ENCODE peak calls at places on chromosome 4, in seven cellular contexts. H is BE2C, S is posterior vena cava, G is GM12865, X is NCI-H2029 treated with DMSO at 0.1 percent for 48 hours, F is WTC11, M is islet precursor cell. Y is an unnamed sample.

GRCh38 chr4:14607001-14607400 is 395.3 kb upstream of the CPEB2 start:
- DNase-seq in H (no peak), S (no peak), G (no peak), X (no peak), F (no peak), M (no peak), Y (no peak)

GRCh38 chr4:74456056-74456744 is 11.3 kb downstream of the AREG start:
- DNase-seq in H (no peak), S (no peak), G (no peak), X (no peak), F (no peak), M (no peak), Y (no peak)

GRCh38 chr4:74619931-74620702 is 174.2 kb downstream of the BTC start:
- DNase-seq in H (no peak), S (no peak), G (no peak), X (peak), F (no peak), M (no peak), Y (no peak)

GRCh38 chr4:17309567-17310268 is 202.2 kb downstream of the QDPR start:
- DNase-seq in H (no peak), S (no peak), G (peak), X (no peak), F (no peak), M (no peak), Y (no peak)

GRCh38 chr4:146638801-146639351 is at the start of gene POU4F2:
- DNase-seq in H (peak), S (peak), G (peak), X (no peak), F (peak), M (peak), Y (peak)

GRCh38 chr4:173647902-173648301 is 117.9 kb upstream of the HAND2 start:
- DNase-seq in H (peak), S (no peak), G (no peak), X (no peak), F (no peak), M (no peak), Y (no peak)

GRCh38 chr4:53906786-53907185 is 157.6 kb downstream of the CHIC2 start:
- DNase-seq in H (no peak), S (no peak), G (no peak), X (no peak), F (no peak), M (no peak), Y (no peak)

GRCh38 chr4:104491396-104491821 is 3.3 kb downstream of the CXXC4 start:
- DNase-seq in H (peak), S (peak), G (peak), X (no peak), F (peak), M (peak), Y (peak)

GRCh38 chr4:37858877-37859276 is 32.0 kb upstream of the TBC1D1 start:
- DNase-seq in H (no peak), S (no peak), G (no peak), X (no peak), F (no peak), M (no peak), Y (no peak)

GRCh38 chr4:41611881-41612871 is 74.2 kb downstream of the LIMCH1 start:
- DNase-seq in H (peak), S (no peak), G (no peak), X (no peak), F (peak), M (peak), Y (peak)

GRCh38 chr4:75634281-75634680 is 4.0 kb upstream of the CDKL2 start:
- DNase-seq in H (no peak), S (no peak), G (no peak), X (no peak), F (no peak), M (no peak), Y (no peak)

GRCh38 chr4:100428051-100428450 is 89.8 kb downstream of the EMCN start:
- DNase-seq in H (no peak), S (no peak), G (no peak), X (no peak), F (no peak), M (peak), Y (no peak)